ENCODE peak calls at places on chromosomes 13 and 19, in nine cellular contexts. One of them, this sample, is unnamed.

GRCh38 chr13:99124046-99124400 is 76.6 kb upstream of the UBAC2 start:
- DNase-seq in breast epithelium: no peak
- DNase-seq in cardiac fibroblast: no peak
- DNase-seq in CD8-positive, alpha-beta memory T cell: no peak
- DNase-seq in ascending aorta: no peak
- DNase-seq in fibroblast of mammary gland: no peak
- DNase-seq in IMR-90: no peak
- DNase-seq in tibial nerve: no peak
- DNase-seq in pancreas: no peak
- DNase-seq in this sample: no peak

GRCh38 chr13:29573190-29573589 is 22.3 kb downstream of the SLC7A1 start:
- DNase-seq in breast epithelium: no peak
- DNase-seq in cardiac fibroblast: peak
- DNase-seq in CD8-positive, alpha-beta memory T cell: no peak
- DNase-seq in ascending aorta: no peak
- DNase-seq in fibroblast of mammary gland: peak
- DNase-seq in IMR-90: peak
- DNase-seq in tibial nerve: no peak
- DNase-seq in pancreas: no peak
- DNase-seq in this sample: no peak

GRCh38 chr13:111329641-111330040 is 9.2 kb downstream of the TEX29 start:
- DNase-seq in breast epithelium: no peak
- DNase-seq in cardiac fibroblast: no peak
- DNase-seq in CD8-positive, alpha-beta memory T cell: no peak
- DNase-seq in ascending aorta: peak
- DNase-seq in fibroblast of mammary gland: no peak
- DNase-seq in IMR-90: no peak
- DNase-seq in tibial nerve: no peak
- DNase-seq in pancreas: no peak
- DNase-seq in this sample: peak

GRCh38 chr13:114010401-114011101 is 36.7 kb upstream of the C13orf46 start:
- DNase-seq in breast epithelium: no peak
- DNase-seq in cardiac fibroblast: no peak
- DNase-seq in CD8-positive, alpha-beta memory T cell: no peak
- DNase-seq in ascending aorta: no peak
- DNase-seq in fibroblast of mammary gland: no peak
- DNase-seq in IMR-90: no peak
- DNase-seq in tibial nerve: no peak
- DNase-seq in pancreas: no peak
- DNase-seq in this sample: peak

GRCh38 chr13:59145381-59145780 is 1018.3 kb downstream of the DIAPH3 start:
- DNase-seq in breast epithelium: no peak
- DNase-seq in cardiac fibroblast: no peak
- DNase-seq in CD8-positive, alpha-beta memory T cell: no peak
- DNase-seq in ascending aorta: no peak
- DNase-seq in fibroblast of mammary gland: no peak
- DNase-seq in IMR-90: no peak
- DNase-seq in tibial nerve: no peak
- DNase-seq in pancreas: no peak
- DNase-seq in this sample: no peak

GRCh38 chr13:19283836-19284235 is 102.2 kb upstream of the TUBA3C start:
- DNase-seq in breast epithelium: no peak
- DNase-seq in cardiac fibroblast: no peak
- DNase-seq in CD8-positive, alpha-beta memory T cell: no peak
- DNase-seq in ascending aorta: no peak
- DNase-seq in fibroblast of mammary gland: no peak
- DNase-seq in IMR-90: no peak
- DNase-seq in tibial nerve: no peak
- DNase-seq in pancreas: no peak
- DNase-seq in this sample: no peak

GRCh38 chr19:48393559-48394330 is at the start of gene GRIN2D:
- DNase-seq in breast epithelium: no peak
- DNase-seq in cardiac fibroblast: peak
- DNase-seq in CD8-positive, alpha-beta memory T cell: peak
- DNase-seq in ascending aorta: no peak
- DNase-seq in fibroblast of mammary gland: no peak
- DNase-seq in IMR-90: peak
- DNase-seq in tibial nerve: no peak
- DNase-seq in pancreas: peak
- DNase-seq in this sample: no peak

GRCh38 chr19:41957838-41958366 is 1.2 kb downstream of the RABAC1 start:
- DNase-seq in breast epithelium: peak
- DNase-seq in cardiac fibroblast: peak
- DNase-seq in CD8-positive, alpha-beta memory T cell: peak
- DNase-seq in ascending aorta: peak
- DNase-seq in fibroblast of mammary gland: peak
- DNase-seq in IMR-90: peak
- DNase-seq in tibial nerve: no peak
- DNase-seq in pancreas: peak
- DNase-seq in this sample: no peak

GRCh38 chr13:104382941-104383340 is 1316.7 kb upstream of the SLC10A2 start:
- DNase-seq in breast epithelium: no peak
- DNase-seq in cardiac fibroblast: peak
- DNase-seq in CD8-positive, alpha-beta memory T cell: no peak
- DNase-seq in ascending aorta: no peak
- DNase-seq in fibroblast of mammary gland: peak
- DNase-seq in IMR-90: peak
- DNase-seq in tibial nerve: no peak
- DNase-seq in pancreas: no peak
- DNase-seq in this sample: no peak

GRCh38 chr13:94656766-94657165 is 55.1 kb downstream of the GPR180 start:
- DNase-seq in breast epithelium: no peak
- DNase-seq in cardiac fibroblast: peak
- DNase-seq in CD8-positive, alpha-beta memory T cell: no peak
- DNase-seq in ascending aorta: no peak
- DNase-seq in fibroblast of mammary gland: peak
- DNase-seq in IMR-90: peak
- DNase-seq in tibial nerve: no peak
- DNase-seq in pancreas: no peak
- DNase-seq in this sample: no peak

GRCh38 chr19:648305-648704 is 8.6 kb downstream of the FGF22 start:
- DNase-seq in breast epithelium: no peak
- DNase-seq in cardiac fibroblast: no peak
- DNase-seq in CD8-positive, alpha-beta memory T cell: no peak
- DNase-seq in ascending aorta: no peak
- DNase-seq in fibroblast of mammary gland: no peak
- DNase-seq in IMR-90: no peak
- DNase-seq in tibial nerve: no peak
- DNase-seq in pancreas: no peak
- DNase-seq in this sample: no peak

GRCh38 chr13:98349731-98350305 is 172.7 kb upstream of the RNF113B start:
- DNase-seq in breast epithelium: peak
- DNase-seq in cardiac fibroblast: no peak
- DNase-seq in CD8-positive, alpha-beta memory T cell: no peak
- DNase-seq in ascending aorta: no peak
- DNase-seq in fibroblast of mammary gland: no peak
- DNase-seq in IMR-90: no peak
- DNase-seq in tibial nerve: no peak
- DNase-seq in pancreas: no peak
- DNase-seq in this sample: no peak

GRCh38 chr19:4233282-4233853 is 4.0 kb downstream of the EBI3 start:
- DNase-seq in breast epithelium: no peak
- DNase-seq in cardiac fibroblast: peak
- DNase-seq in CD8-positive, alpha-beta memory T cell: peak
- DNase-seq in ascending aorta: no peak
- DNase-seq in fibroblast of mammary gland: peak
- DNase-seq in IMR-90: peak
- DNase-seq in tibial nerve: no peak
- DNase-seq in pancreas: peak
- DNase-seq in this sample: no peak

GRCh38 chr13:31846182-31846938 is 107.0 kb downstream of the RXFP2 start:
- DNase-seq in breast epithelium: peak
- DNase-seq in cardiac fibroblast: peak
- DNase-seq in CD8-positive, alpha-beta memory T cell: peak
- DNase-seq in ascending aorta: peak
- DNase-seq in fibroblast of mammary gland: peak
- DNase-seq in IMR-90: peak
- DNase-seq in tibial nerve: peak
- DNase-seq in pancreas: peak
- DNase-seq in this sample: peak

GRCh38 chr19:4986056-4986455 is 17.1 kb downstream of the KDM4B start:
- DNase-seq in breast epithelium: no peak
- DNase-seq in cardiac fibroblast: no peak
- DNase-seq in CD8-positive, alpha-beta memory T cell: no peak
- DNase-seq in ascending aorta: no peak
- DNase-seq in fibroblast of mammary gland: no peak
- DNase-seq in IMR-90: no peak
- DNase-seq in tibial nerve: no peak
- DNase-seq in pancreas: no peak
- DNase-seq in this sample: no peak

GRCh38 chr19:37931941-37932655 is 25.1 kb downstream of the SIPA1L3 start:
- DNase-seq in breast epithelium: peak
- DNase-seq in cardiac fibroblast: peak
- DNase-seq in CD8-positive, alpha-beta memory T cell: no peak
- DNase-seq in ascending aorta: peak
- DNase-seq in fibroblast of mammary gland: peak
- DNase-seq in IMR-90: peak
- DNase-seq in tibial nerve: no peak
- DNase-seq in pancreas: peak
- DNase-seq in this sample: peak

GRCh38 chr13:22883262-22883840 is 297.4 kb upstream of the SGCG start:
- DNase-seq in breast epithelium: no peak
- DNase-seq in cardiac fibroblast: no peak
- DNase-seq in CD8-positive, alpha-beta memory T cell: no peak
- DNase-seq in ascending aorta: no peak
- DNase-seq in fibroblast of mammary gland: no peak
- DNase-seq in IMR-90: no peak
- DNase-seq in tibial nerve: no peak
- DNase-seq in pancreas: no peak
- DNase-seq in this sample: no peak
- H3K4me3 ChIP-seq in breast epithelium: no peak
- H3K4me3 ChIP-seq in cardiac fibroblast: no peak
- H3K4me3 ChIP-seq in CD8-positive, alpha-beta memory T cell: no peak
- H3K4me3 ChIP-seq in ascending aorta: no peak
- H3K4me3 ChIP-seq in fibroblast of mammary gland: no peak
- H3K4me3 ChIP-seq in IMR-90: no peak
- H3K4me3 ChIP-seq in tibial nerve: no peak
- H3K4me3 ChIP-seq in pancreas: no peak
- H3K4me3 ChIP-seq in this sample: no peak

GRCh38 chr13:27971236-27971645 is 2.1 kb upstream of the CDX2 start:
- DNase-seq in breast epithelium: no peak
- DNase-seq in cardiac fibroblast: no peak
- DNase-seq in CD8-positive, alpha-beta memory T cell: no peak
- DNase-seq in ascending aorta: peak
- DNase-seq in fibroblast of mammary gland: no peak
- DNase-seq in IMR-90: no peak
- DNase-seq in tibial nerve: no peak
- DNase-seq in pancreas: no peak
- DNase-seq in this sample: no peak
- H3K4me3 ChIP-seq in breast epithelium: no peak
- H3K4me3 ChIP-seq in cardiac fibroblast: no peak
- H3K4me3 ChIP-seq in CD8-positive, alpha-beta memory T cell: no peak
- H3K4me3 ChIP-seq in ascending aorta: no peak
- H3K4me3 ChIP-seq in fibroblast of mammary gland: no peak
- H3K4me3 ChIP-seq in IMR-90: no peak
- H3K4me3 ChIP-seq in tibial nerve: no peak
- H3K4me3 ChIP-seq in pancreas: no peak
- H3K4me3 ChIP-seq in this sample: no peak

GRCh38 chr19:14731200-14731599 is 41.4 kb downstream of the ZNF333 start:
- DNase-seq in breast epithelium: no peak
- DNase-seq in cardiac fibroblast: peak
- DNase-seq in CD8-positive, alpha-beta memory T cell: no peak
- DNase-seq in ascending aorta: no peak
- DNase-seq in fibroblast of mammary gland: no peak
- DNase-seq in IMR-90: no peak
- DNase-seq in tibial nerve: no peak
- DNase-seq in pancreas: no peak
- DNase-seq in this sample: no peak
- H3K4me3 ChIP-seq in breast epithelium: no peak
- H3K4me3 ChIP-seq in cardiac fibroblast: no peak
- H3K4me3 ChIP-seq in CD8-positive, alpha-beta memory T cell: no peak
- H3K4me3 ChIP-seq in ascending aorta: no peak
- H3K4me3 ChIP-seq in fibroblast of mammary gland: no peak
- H3K4me3 ChIP-seq in IMR-90: no peak
- H3K4me3 ChIP-seq in tibial nerve: no peak
- H3K4me3 ChIP-seq in pancreas: no peak
- H3K4me3 ChIP-seq in this sample: no peak

GRCh38 chr19:10852098-10852800 is 4.0 kb downstream of the C19orf38 start:
- DNase-seq in breast epithelium: no peak
- DNase-seq in cardiac fibroblast: peak
- DNase-seq in CD8-positive, alpha-beta memory T cell: no peak
- DNase-seq in ascending aorta: no peak
- DNase-seq in fibroblast of mammary gland: peak
- DNase-seq in IMR-90: peak
- DNase-seq in tibial nerve: no peak
- DNase-seq in pancreas: no peak
- DNase-seq in this sample: no peak
- H3K4me3 ChIP-seq in breast epithelium: no peak
- H3K4me3 ChIP-seq in cardiac fibroblast: no peak
- H3K4me3 ChIP-seq in CD8-positive, alpha-beta memory T cell: no peak
- H3K4me3 ChIP-seq in ascending aorta: no peak
- H3K4me3 ChIP-seq in fibroblast of mammary gland: no peak
- H3K4me3 ChIP-seq in IMR-90: no peak
- H3K4me3 ChIP-seq in tibial nerve: no peak
- H3K4me3 ChIP-seq in pancreas: no peak
- H3K4me3 ChIP-seq in this sample: no peak

GRCh38 chr19:17451820-17452219 is 3.4 kb upstream of the TMEM221 start:
- DNase-seq in breast epithelium: no peak
- DNase-seq in cardiac fibroblast: no peak
- DNase-seq in CD8-positive, alpha-beta memory T cell: no peak
- DNase-seq in ascending aorta: no peak
- DNase-seq in fibroblast of mammary gland: no peak
- DNase-seq in IMR-90: no peak
- DNase-seq in tibial nerve: no peak
- DNase-seq in pancreas: no peak
- DNase-seq in this sample: no peak

GRCh38 chr19:17448190-17448967 is at the start of gene TMEM221:
- DNase-seq in breast epithelium: no peak
- DNase-seq in cardiac fibroblast: peak
- DNase-seq in CD8-positive, alpha-beta memory T cell: peak
- DNase-seq in ascending aorta: peak
- DNase-seq in fibroblast of mammary gland: no peak
- DNase-seq in IMR-90: no peak
- DNase-seq in tibial nerve: peak
- DNase-seq in pancreas: peak
- DNase-seq in this sample: no peak

GRCh38 chr19:17445526-17446165 is 2.8 kb downstream of the TMEM221 start:
- DNase-seq in breast epithelium: no peak
- DNase-seq in cardiac fibroblast: no peak
- DNase-seq in CD8-positive, alpha-beta memory T cell: no peak
- DNase-seq in ascending aorta: no peak
- DNase-seq in fibroblast of mammary gland: no peak
- DNase-seq in IMR-90: no peak
- DNase-seq in tibial nerve: no peak
- DNase-seq in pancreas: no peak
- DNase-seq in this sample: no peak

GRCh38 chr19:17450264-17451075 is 2.0 kb upstream of the TMEM221 start:
- DNase-seq in breast epithelium: no peak
- DNase-seq in cardiac fibroblast: no peak
- DNase-seq in CD8-positive, alpha-beta memory T cell: no peak
- DNase-seq in ascending aorta: no peak
- DNase-seq in fibroblast of mammary gland: no peak
- DNase-seq in IMR-90: no peak
- DNase-seq in tibial nerve: no peak
- DNase-seq in pancreas: no peak
- DNase-seq in this sample: no peak

GRCh38 chr19:17447704-17448189 is 721 bp downstream of the TMEM221 start:
- DNase-seq in breast epithelium: no peak
- DNase-seq in cardiac fibroblast: no peak
- DNase-seq in CD8-positive, alpha-beta memory T cell: no peak
- DNase-seq in ascending aorta: no peak
- DNase-seq in fibroblast of mammary gland: no peak
- DNase-seq in IMR-90: no peak
- DNase-seq in tibial nerve: no peak
- DNase-seq in pancreas: no peak
- DNase-seq in this sample: no peak
- H3K4me3 ChIP-seq in breast epithelium: no peak
- H3K4me3 ChIP-seq in cardiac fibroblast: no peak
- H3K4me3 ChIP-seq in CD8-positive, alpha-beta memory T cell: no peak
- H3K4me3 ChIP-seq in ascending aorta: peak
- H3K4me3 ChIP-seq in fibroblast of mammary gland: no peak
- H3K4me3 ChIP-seq in IMR-90: peak
- H3K4me3 ChIP-seq in tibial nerve: peak
- H3K4me3 ChIP-seq in pancreas: peak
- H3K4me3 ChIP-seq in this sample: peak